ENCODE peak calls at places on chromosome X, in seven cellular contexts. One of them, this sample, is unnamed.

GRCh38 chrX:120244735-120245498 is 5.7 kb upstream of the ZBTB33 start:
- DNase-seq in upper lobe of right lung: peak
- DNase-seq in B cell: peak
- DNase-seq in fibroblast of the aortic adventitia: peak
- DNase-seq in lung: peak
- DNase-seq in kidney epithelial cell: no peak
- DNase-seq in WTC11: peak
- DNase-seq in this sample: no peak

GRCh38 chrX:10050481-10050880 is 83.3 kb downstream of the CLDN34 start:
- DNase-seq in upper lobe of right lung: no peak
- DNase-seq in B cell: no peak
- DNase-seq in fibroblast of the aortic adventitia: peak
- DNase-seq in lung: peak
- DNase-seq in kidney epithelial cell: no peak
- DNase-seq in WTC11: peak
- DNase-seq in this sample: no peak

GRCh38 chrX:34653811-34654210 is 3.3 kb downstream of the TMEM47 start:
- DNase-seq in upper lobe of right lung: no peak
- DNase-seq in B cell: no peak
- DNase-seq in fibroblast of the aortic adventitia: no peak
- DNase-seq in lung: no peak
- DNase-seq in kidney epithelial cell: no peak
- DNase-seq in WTC11: no peak
- DNase-seq in this sample: no peak

GRCh38 chrX:109889289-109890006 is 113.5 kb upstream of the TMEM164 start:
- DNase-seq in upper lobe of right lung: no peak
- DNase-seq in B cell: peak
- DNase-seq in fibroblast of the aortic adventitia: peak
- DNase-seq in lung: no peak
- DNase-seq in kidney epithelial cell: no peak
- DNase-seq in WTC11: no peak
- DNase-seq in this sample: no peak

GRCh38 chrX:45602151-45602550 is 401.5 kb upstream of the DIPK2B start:
- DNase-seq in upper lobe of right lung: no peak
- DNase-seq in B cell: no peak
- DNase-seq in fibroblast of the aortic adventitia: peak
- DNase-seq in lung: no peak
- DNase-seq in kidney epithelial cell: no peak
- DNase-seq in WTC11: no peak
- DNase-seq in this sample: no peak

GRCh38 chrX:75603833-75604232 is 81.0 kb upstream of the ZDHHC15 start:
- DNase-seq in upper lobe of right lung: no peak
- DNase-seq in B cell: peak
- DNase-seq in fibroblast of the aortic adventitia: peak
- DNase-seq in lung: no peak
- DNase-seq in kidney epithelial cell: no peak
- DNase-seq in WTC11: no peak
- DNase-seq in this sample: peak

GRCh38 chrX:11329016-11329415 is 35.8 kb downstream of the AMELX start:
- DNase-seq in upper lobe of right lung: no peak
- DNase-seq in B cell: no peak
- DNase-seq in fibroblast of the aortic adventitia: peak
- DNase-seq in lung: no peak
- DNase-seq in kidney epithelial cell: no peak
- DNase-seq in WTC11: no peak
- DNase-seq in this sample: no peak

GRCh38 chrX:989959-990510 is 222.4 kb downstream of the CRLF2 start:
- DNase-seq in upper lobe of right lung: peak
- DNase-seq in B cell: peak
- DNase-seq in fibroblast of the aortic adventitia: peak
- DNase-seq in lung: peak
- DNase-seq in kidney epithelial cell: peak
- DNase-seq in WTC11: no peak
- DNase-seq in this sample: no peak

GRCh38 chrX:18410038-18410437 is 15.4 kb upstream of the CDKL5 start:
- DNase-seq in upper lobe of right lung: no peak
- DNase-seq in B cell: no peak
- DNase-seq in fibroblast of the aortic adventitia: peak
- DNase-seq in lung: no peak
- DNase-seq in kidney epithelial cell: no peak
- DNase-seq in WTC11: no peak
- DNase-seq in this sample: no peak

GRCh38 chrX:136170109-136170800 is 22.9 kb downstream of the FHL1 start:
- DNase-seq in upper lobe of right lung: no peak
- DNase-seq in B cell: no peak
- DNase-seq in fibroblast of the aortic adventitia: peak
- DNase-seq in lung: no peak
- DNase-seq in kidney epithelial cell: no peak
- DNase-seq in WTC11: no peak
- DNase-seq in this sample: no peak
- TF ChIP-seq CTCF in upper lobe of right lung: no peak
- TF ChIP-seq CTCF in B cell: no peak
- TF ChIP-seq CTCF in fibroblast of the aortic adventitia: peak
- TF ChIP-seq CTCF in lung: no peak
- TF ChIP-seq CTCF in kidney epithelial cell: no peak
- TF ChIP-seq CTCF in WTC11: no peak
- TF ChIP-seq CTCF in this sample: peak

GRCh38 chrX:38986586-38986985 is 185.3 kb downstream of the MID1IP1 start:
- DNase-seq in upper lobe of right lung: no peak
- DNase-seq in B cell: no peak
- DNase-seq in fibroblast of the aortic adventitia: no peak
- DNase-seq in lung: no peak
- DNase-seq in kidney epithelial cell: no peak
- DNase-seq in WTC11: peak
- DNase-seq in this sample: no peak
- TF ChIP-seq CTCF in upper lobe of right lung: no peak
- TF ChIP-seq CTCF in B cell: no peak
- TF ChIP-seq CTCF in fibroblast of the aortic adventitia: no peak
- TF ChIP-seq CTCF in lung: no peak
- TF ChIP-seq CTCF in kidney epithelial cell: no peak
- TF ChIP-seq CTCF in WTC11: no peak
- TF ChIP-seq CTCF in this sample: no peak

DNA sequence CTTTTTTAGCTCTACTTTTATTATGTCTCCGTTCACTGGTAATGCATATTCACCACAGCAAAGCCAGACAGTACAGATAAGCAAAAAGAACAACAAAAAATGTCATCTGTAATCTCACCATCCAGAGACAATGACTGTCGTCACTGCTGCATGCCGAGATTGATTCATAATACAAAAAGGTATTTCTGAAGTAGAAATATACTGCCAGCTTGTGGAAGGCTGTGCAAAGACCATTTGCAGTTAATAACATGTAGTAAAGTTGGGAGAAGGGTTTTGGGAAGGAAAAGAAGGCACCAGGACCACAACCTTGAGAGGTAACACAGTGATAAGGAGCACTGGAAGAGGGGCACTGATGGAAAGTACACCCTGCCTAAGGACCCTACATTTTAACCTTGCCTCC is 223.0 kb upstream of the ZIC3 start:
- DNase-seq in upper lobe of right lung: no peak
- DNase-seq in B cell: no peak
- DNase-seq in fibroblast of the aortic adventitia: no peak
- DNase-seq in lung: no peak
- DNase-seq in kidney epithelial cell: no peak
- DNase-seq in WTC11: no peak
- DNase-seq in this sample: no peak
- TF ChIP-seq CTCF in upper lobe of right lung: no peak
- TF ChIP-seq CTCF in B cell: no peak
- TF ChIP-seq CTCF in fibroblast of the aortic adventitia: no peak
- TF ChIP-seq CTCF in lung: no peak
- TF ChIP-seq CTCF in kidney epithelial cell: no peak
- TF ChIP-seq CTCF in WTC11: no peak
- TF ChIP-seq CTCF in this sample: no peak

DNA sequence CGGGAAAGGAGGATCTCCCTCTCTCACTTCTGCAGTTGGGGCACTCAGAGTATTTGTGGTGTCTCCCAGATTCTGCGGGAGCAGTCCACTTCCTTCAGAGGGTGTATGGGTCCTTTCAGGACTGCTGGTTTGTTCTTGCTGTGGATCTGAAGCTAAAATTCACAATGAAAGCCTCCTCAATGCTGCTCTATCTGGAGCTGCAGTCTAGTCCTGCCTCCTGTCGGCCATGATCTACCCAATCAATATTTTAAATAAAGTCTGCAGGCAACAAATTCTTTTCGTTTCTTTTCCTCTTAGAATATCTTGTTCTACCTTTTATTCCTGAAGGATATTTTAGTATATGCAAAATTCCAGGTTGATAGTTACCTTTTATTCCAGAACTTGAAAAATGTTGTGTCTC is 226.1 kb upstream of the AR start:
- DNase-seq in upper lobe of right lung: no peak
- DNase-seq in B cell: no peak
- DNase-seq in fibroblast of the aortic adventitia: no peak
- DNase-seq in lung: no peak
- DNase-seq in kidney epithelial cell: no peak
- DNase-seq in WTC11: no peak
- DNase-seq in this sample: no peak
- TF ChIP-seq CTCF in upper lobe of right lung: no peak
- TF ChIP-seq CTCF in B cell: no peak
- TF ChIP-seq CTCF in fibroblast of the aortic adventitia: no peak
- TF ChIP-seq CTCF in lung: no peak
- TF ChIP-seq CTCF in kidney epithelial cell: no peak
- TF ChIP-seq CTCF in WTC11: no peak
- TF ChIP-seq CTCF in this sample: no peak

GRCh38 chrX:20063716-20064351 is 52.9 kb downstream of the MAP7D2 start:
- DNase-seq in upper lobe of right lung: no peak
- DNase-seq in B cell: no peak
- DNase-seq in fibroblast of the aortic adventitia: no peak
- DNase-seq in lung: no peak
- DNase-seq in kidney epithelial cell: no peak
- DNase-seq in WTC11: peak
- DNase-seq in this sample: no peak
- TF ChIP-seq CTCF in upper lobe of right lung: no peak
- TF ChIP-seq CTCF in B cell: peak
- TF ChIP-seq CTCF in fibroblast of the aortic adventitia: peak
- TF ChIP-seq CTCF in lung: no peak
- TF ChIP-seq CTCF in kidney epithelial cell: peak
- TF ChIP-seq CTCF in WTC11: no peak
- TF ChIP-seq CTCF in this sample: no peak

GRCh38 chrX:97309717-97310116 is 426.0 kb downstream of the RPA4 start:
- DNase-seq in upper lobe of right lung: no peak
- DNase-seq in B cell: no peak
- DNase-seq in fibroblast of the aortic adventitia: no peak
- DNase-seq in lung: no peak
- DNase-seq in kidney epithelial cell: no peak
- DNase-seq in WTC11: no peak
- DNase-seq in this sample: no peak

GRCh38 chrX:97306771-97307470 is 423.2 kb downstream of the RPA4 start:
- DNase-seq in upper lobe of right lung: no peak
- DNase-seq in B cell: no peak
- DNase-seq in fibroblast of the aortic adventitia: no peak
- DNase-seq in lung: no peak
- DNase-seq in kidney epithelial cell: no peak
- DNase-seq in WTC11: no peak
- DNase-seq in this sample: no peak

GRCh38 chrX:97311066-97311778 is 427.5 kb downstream of the RPA4 start:
- DNase-seq in upper lobe of right lung: no peak
- DNase-seq in B cell: no peak
- DNase-seq in fibroblast of the aortic adventitia: no peak
- DNase-seq in lung: no peak
- DNase-seq in kidney epithelial cell: no peak
- DNase-seq in WTC11: no peak
- DNase-seq in this sample: no peak

GRCh38 chrX:97308161-97308560 is 424.5 kb downstream of the RPA4 start:
- DNase-seq in upper lobe of right lung: no peak
- DNase-seq in B cell: no peak
- DNase-seq in fibroblast of the aortic adventitia: peak
- DNase-seq in lung: no peak
- DNase-seq in kidney epithelial cell: no peak
- DNase-seq in WTC11: no peak
- DNase-seq in this sample: no peak

DNA sequence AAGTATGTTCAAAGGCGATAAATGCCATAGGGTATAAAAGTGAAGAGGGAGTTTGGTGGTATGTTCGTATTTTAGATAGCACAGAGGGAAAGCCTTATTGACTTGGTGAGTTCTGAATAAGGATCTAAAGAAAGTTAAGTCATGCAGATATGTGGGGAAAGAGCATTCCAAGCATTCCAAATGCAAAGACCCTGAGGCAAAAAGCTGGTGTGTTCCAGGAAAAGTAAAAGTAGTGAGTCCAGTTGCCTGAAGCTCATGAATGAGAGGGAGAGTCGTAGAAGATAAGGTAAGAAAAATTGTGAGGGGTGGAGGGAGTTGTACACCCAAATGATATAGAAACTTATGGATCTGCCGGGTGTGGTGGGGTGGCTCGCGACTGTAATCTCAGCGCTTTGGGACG is 426.7 kb downstream of the RPA4 start:
- DNase-seq in upper lobe of right lung: no peak
- DNase-seq in B cell: no peak
- DNase-seq in fibroblast of the aortic adventitia: peak
- DNase-seq in lung: no peak
- DNase-seq in kidney epithelial cell: peak
- DNase-seq in WTC11: no peak
- DNase-seq in this sample: no peak
- TF ChIP-seq CTCF in upper lobe of right lung: no peak
- TF ChIP-seq CTCF in B cell: no peak
- TF ChIP-seq CTCF in fibroblast of the aortic adventitia: no peak
- TF ChIP-seq CTCF in lung: no peak
- TF ChIP-seq CTCF in kidney epithelial cell: no peak
- TF ChIP-seq CTCF in WTC11: no peak
- TF ChIP-seq CTCF in this sample: no peak

GRCh38 chrX:115561605-115562491 is 874 bp downstream of the PLS3 start:
- DNase-seq in upper lobe of right lung: peak
- DNase-seq in B cell: no peak
- DNase-seq in fibroblast of the aortic adventitia: peak
- DNase-seq in lung: peak
- DNase-seq in kidney epithelial cell: no peak
- DNase-seq in WTC11: peak
- DNase-seq in this sample: no peak
- TF ChIP-seq CTCF in upper lobe of right lung: no peak
- TF ChIP-seq CTCF in B cell: no peak
- TF ChIP-seq CTCF in fibroblast of the aortic adventitia: no peak
- TF ChIP-seq CTCF in lung: no peak
- TF ChIP-seq CTCF in kidney epithelial cell: no peak
- TF ChIP-seq CTCF in WTC11: no peak
- TF ChIP-seq CTCF in this sample: no peak

GRCh38 chrX:151004085-151004484 is 20.9 kb downstream of the HMGB3 start:
- DNase-seq in upper lobe of right lung: no peak
- DNase-seq in B cell: no peak
- DNase-seq in fibroblast of the aortic adventitia: no peak
- DNase-seq in lung: no peak
- DNase-seq in kidney epithelial cell: no peak
- DNase-seq in WTC11: no peak
- DNase-seq in this sample: no peak
- TF ChIP-seq CTCF in upper lobe of right lung: no peak
- TF ChIP-seq CTCF in B cell: no peak
- TF ChIP-seq CTCF in fibroblast of the aortic adventitia: no peak
- TF ChIP-seq CTCF in lung: no peak
- TF ChIP-seq CTCF in kidney epithelial cell: no peak
- TF ChIP-seq CTCF in WTC11: no peak
- TF ChIP-seq CTCF in this sample: peak

This sample was measured in D721Med.